ENCODE peak calls at places on chromosomes 3 and 15, in seven cellular contexts. I, L, W, X, U, K and E are unnamed samples.

GRCh38 chr15:41806291-41807181 is 21.4 kb upstream of the JMJD7 start:
- DNase-seq in L (no peak), U (no peak), X (no peak), W (no peak), I (no peak), K (no peak), E (peak)

GRCh38 chr3:128922804-128923459 is 43.5 kb downstream of the ACAD9 start:
- DNase-seq in K (no peak), W (peak), U (no peak), I (no peak), X (no peak), L (no peak), E (no peak)

GRCh38 chr15:60614862-60615771 is 136.2 kb upstream of the ICE2 start:
- DNase-seq in W (no peak), K (no peak), U (no peak), I (no peak), X (no peak), L (no peak), E (peak)

GRCh38 chr15:93854088-93854487 is 377.3 kb upstream of the MCTP2 start:
- DNase-seq in X (no peak), I (no peak), W (no peak), U (no peak), K (no peak), L (no peak), E (no peak)

GRCh38 chr3:146803746-146804145 is 198.6 kb upstream of the PLSCR5 start:
- DNase-seq in U (peak), K (no peak), L (no peak), W (no peak), X (no peak), I (peak), E (peak)

GRCh38 chr15:70879386-70879785 is 12.8 kb downstream of the THAP10 start:
- DNase-seq in L (no peak), I (no peak), K (no peak), X (no peak), W (no peak), U (peak), E (no peak)

GRCh38 chr3:127483902-127484591 is 106.5 kb downstream of the TPRA1 start:
- DNase-seq in I (no peak), W (no peak), X (no peak), U (no peak), K (no peak), L (no peak), E (no peak)

GRCh38 chr3:52090131-52090548 is 33.8 kb upstream of the DUSP7 start:
- DNase-seq in I (no peak), U (peak), X (no peak), L (no peak), K (no peak), W (peak), E (no peak)

GRCh38 chr15:31974855-31975421 is 55.4 kb upstream of the CHRNA7 start:
- DNase-seq in X (peak), K (no peak), W (no peak), U (peak), L (peak), I (peak), E (peak)

GRCh38 chr15:84981711-84982300 is at the start of gene PDE8A:
- DNase-seq in U (peak), K (peak), I (no peak), L (no peak), W (peak), X (peak), E (peak)

GRCh38 chr3:12545473-12545791 is at the start of gene MKRN2OS:
- DNase-seq in I (no peak), L (no peak), X (no peak), K (no peak), W (no peak), U (peak), E (peak)

GRCh38 chr3:67090472-67090871 is 92.4 kb downstream of the KBTBD8 start:
- DNase-seq in I (no peak), L (no peak), U (peak), K (no peak), X (no peak), W (no peak), E (no peak)

GRCh38 chr15:90617668-90618097 is 88.0 kb downstream of the CRTC3 start:
- DNase-seq in W (no peak), I (no peak), U (no peak), X (no peak), L (peak), K (no peak), E (no peak)

GRCh38 chr3:34394978-34395748 is 596.7 kb downstream of the PDCD6IP start:
- DNase-seq in U (no peak), W (no peak), I (no peak), L (no peak), X (no peak), K (no peak), E (peak)

GRCh38 chr3:122786067-122786466 is 7.6 kb downstream of the HSPBAP1 start:
- DNase-seq in U (peak), K (no peak), I (no peak), W (no peak), L (no peak), X (no peak), E (no peak)

GRCh38 chr15:68598171-68599152 is 19.7 kb downstream of the CORO2B start:
- DNase-seq in I (no peak), L (no peak), X (no peak), U (peak), W (no peak), K (no peak), E (no peak)

GRCh38 chr3:44223274-44223673 is 18.4 kb upstream of the TOPAZ1 start:
- DNase-seq in U (peak), L (no peak), W (no peak), I (no peak), K (no peak), X (no peak), E (no peak)

GRCh38 chr3:107498646-107499045 is 24.1 kb upstream of the BBX start:
- DNase-seq in U (no peak), L (no peak), K (no peak), X (no peak), I (no peak), W (no peak), E (no peak)

GRCh38 chr3:61777483-61777882 is 216.1 kb downstream of the PTPRG start:
- DNase-seq in U (no peak), I (no peak), X (no peak), W (no peak), K (no peak), L (no peak), E (no peak)

GRCh38 chr15:63233667-63234419 is 43.6 kb upstream of the APH1B start:
- DNase-seq in L (no peak), U (peak), I (no peak), W (no peak), X (no peak), K (no peak), E (no peak)

GRCh38 chr15:89129123-89129815 is 41.0 kb downstream of the ABHD2 start:
- DNase-seq in K (no peak), X (peak), U (peak), W (no peak), I (no peak), L (no peak), E (peak)

GRCh38 chr3:53109822-53110771 is 20.1 kb downstream of the RFT1 start:
- DNase-seq in K (peak), L (peak), X (peak), W (peak), I (no peak), U (peak), E (peak)

GRCh38 chr3:146128939-146129338 is 32.0 kb downstream of the PLOD2 start:
- DNase-seq in K (no peak), X (no peak), W (no peak), L (no peak), I (no peak), U (no peak), E (no peak)

GRCh38 chr15:101254157-101255065 is 2.6 kb upstream of the CHSY1 start:
- DNase-seq in W (no peak), K (no peak), I (no peak), X (no peak), L (no peak), U (no peak), E (no peak)

GRCh38 chr3:123586131-123586530 is 1.3 kb upstream of the HACD2 start:
- DNase-seq in X (peak), K (no peak), U (peak), W (peak), L (no peak), I (peak), E (peak)